ENCODE peak calls at places on chromosomes 12 and 14, in seven cellular contexts. B is substantia nigra; I is CD8-positive, alpha-beta T cell; O is upper lobe of right lung; D is tibial artery; L is GDM1; A is frontal cortex. J is an unnamed sample.

GRCh38 chr12:25249951-25250738 is 584 bp downstream of the KRAS start:
- DNase-seq in B (peak; percentile 31), I (peak; percentile 66), O (peak; percentile 86), D (peak; percentile 79), L (peak; percentile 26), A (peak; percentile 28), J (no peak)

GRCh38 chr12:21527451-21528180 is 1.5 kb downstream of the SPX start:
- DNase-seq in B (peak; percentile 59), I (peak; percentile 76), O (peak; percentile 77), D (peak; percentile 67), L (no peak), A (peak; percentile 44), J (peak; percentile 72)

GRCh38 chr12:116539361-116539771 is 19.8 kb upstream of the MAP1LC3B2 start:
- DNase-seq in B (no peak), I (no peak), O (no peak), D (peak; percentile 24), L (no peak), A (no peak), J (no peak)

GRCh38 chr12:29288031-29288430 is 92.9 kb downstream of the ERGIC2 start:
- DNase-seq in B (no peak), I (no peak), O (no peak), D (no peak), L (no peak), A (no peak), J (no peak)

GRCh38 chr14:31596691-31597090 is 35.5 kb downstream of the NUBPL start:
- DNase-seq in B (no peak), I (no peak), O (no peak), D (no peak), L (no peak), A (no peak), J (no peak)

GRCh38 chr12:51546102-51546501 is 44.9 kb upstream of the SCN8A start:
- DNase-seq in B (no peak), I (no peak), O (no peak), D (no peak), L (no peak), A (no peak), J (no peak)

GRCh38 chr14:45199246-45199645 is 53.8 kb downstream of the MIS18BP1 start:
- DNase-seq in B (no peak), I (no peak), O (no peak), D (no peak), L (no peak), A (no peak), J (no peak)

GRCh38 chr14:59739794-59740193 is 130.8 kb downstream of the RTN1 start:
- DNase-seq in B (no peak), I (no peak), O (no peak), D (peak; percentile 78), L (no peak), A (no peak), J (no peak)

GRCh38 chr14:56119221-56119967 is 1.2 kb downstream of the PELI2 start:
- DNase-seq in B (peak; percentile 37), I (peak; percentile 58), O (peak; percentile 81), D (peak; percentile 72), L (no peak), A (peak; percentile 14), J (no peak)

GRCh38 chr14:51806026-51806590 is 54.3 kb upstream of the GNG2 start:
- DNase-seq in B (no peak), I (no peak), O (no peak), D (no peak), L (no peak), A (no peak), J (no peak)

GRCh38 chr12:103672401-103673119 is 85.5 kb downstream of the STAB2 start:
- DNase-seq in B (no peak), I (no peak), O (no peak), D (no peak), L (no peak), A (no peak), J (no peak)

GRCh38 chr12:85725991-85726390 is 110.2 kb downstream of the RASSF9 start:
- DNase-seq in B (no peak), I (no peak), O (no peak), D (no peak), L (no peak), A (no peak), J (no peak)

GRCh38 chr12:91866566-91866965 is 279.1 kb downstream of the BTG1 start:
- DNase-seq in B (no peak), I (no peak), O (no peak), D (no peak), L (no peak), A (no peak), J (peak; percentile 55)

GRCh38 chr12:28622416-28622815 is 432.2 kb downstream of the CCDC91 start:
- DNase-seq in B (no peak), I (no peak), O (no peak), D (no peak), L (no peak), A (no peak), J (no peak)